ENCODE peak calls at places on chromosomes 16 and 17, in eight cellular contexts. One of them, this sample, is unnamed.

GRCh38 chr17:37405955-37406634 is 541 bp downstream of the ACACA start:
- DNase-seq in AG04450: no peak
- DNase-seq in epithelial cell of esophagus: peak
- DNase-seq in psoas muscle: no peak
- DNase-seq in Calu3: no peak
- DNase-seq in GM23338: no peak
- DNase-seq in HFF-Myc: no peak
- DNase-seq in lower leg skin: no peak
- DNase-seq in this sample: no peak

GRCh38 chr16:62256406-62256805 is 220.2 kb upstream of the CDH8 start:
- DNase-seq in AG04450: no peak
- DNase-seq in epithelial cell of esophagus: peak
- DNase-seq in psoas muscle: no peak
- DNase-seq in Calu3: no peak
- DNase-seq in GM23338: peak
- DNase-seq in HFF-Myc: no peak
- DNase-seq in lower leg skin: no peak
- DNase-seq in this sample: no peak

GRCh38 chr16:24130494-24131085 is 125.5 kb upstream of the CACNG3 start:
- DNase-seq in AG04450: no peak
- DNase-seq in epithelial cell of esophagus: no peak
- DNase-seq in psoas muscle: no peak
- DNase-seq in Calu3: no peak
- DNase-seq in GM23338: no peak
- DNase-seq in HFF-Myc: no peak
- DNase-seq in lower leg skin: no peak
- DNase-seq in this sample: no peak

GRCh38 chr16:50040028-50040427 is 15.0 kb downstream of the CNEP1R1 start:
- DNase-seq in AG04450: no peak
- DNase-seq in epithelial cell of esophagus: peak
- DNase-seq in psoas muscle: no peak
- DNase-seq in Calu3: no peak
- DNase-seq in GM23338: peak
- DNase-seq in HFF-Myc: no peak
- DNase-seq in lower leg skin: no peak
- DNase-seq in this sample: no peak

GRCh38 chr16:3471518-3472176 is 23.6 kb downstream of the C16orf90 start:
- DNase-seq in AG04450: no peak
- DNase-seq in epithelial cell of esophagus: no peak
- DNase-seq in psoas muscle: no peak
- DNase-seq in Calu3: no peak
- DNase-seq in GM23338: no peak
- DNase-seq in HFF-Myc: no peak
- DNase-seq in lower leg skin: no peak
- DNase-seq in this sample: no peak

GRCh38 chr17:4208228-4208627 is 55.6 kb downstream of the ANKFY1 start:
- DNase-seq in AG04450: no peak
- DNase-seq in epithelial cell of esophagus: peak
- DNase-seq in psoas muscle: no peak
- DNase-seq in Calu3: no peak
- DNase-seq in GM23338: no peak
- DNase-seq in HFF-Myc: no peak
- DNase-seq in lower leg skin: no peak
- DNase-seq in this sample: no peak

GRCh38 chr16:52597772-52598483 is 51.0 kb upstream of the TOX3 start:
- DNase-seq in AG04450: no peak
- DNase-seq in epithelial cell of esophagus: no peak
- DNase-seq in psoas muscle: no peak
- DNase-seq in Calu3: peak
- DNase-seq in GM23338: peak
- DNase-seq in HFF-Myc: no peak
- DNase-seq in lower leg skin: no peak
- DNase-seq in this sample: no peak

GRCh38 chr16:13791095-13791494 is 128.9 kb upstream of the ERCC4 start:
- DNase-seq in AG04450: no peak
- DNase-seq in epithelial cell of esophagus: no peak
- DNase-seq in psoas muscle: no peak
- DNase-seq in Calu3: no peak
- DNase-seq in GM23338: no peak
- DNase-seq in HFF-Myc: no peak
- DNase-seq in lower leg skin: no peak
- DNase-seq in this sample: no peak

GRCh38 chr17:63601439-63602371 is 1.0 kb downstream of the TACO1 start:
- DNase-seq in AG04450: no peak
- DNase-seq in epithelial cell of esophagus: peak
- DNase-seq in psoas muscle: no peak
- DNase-seq in Calu3: no peak
- DNase-seq in GM23338: peak
- DNase-seq in HFF-Myc: no peak
- DNase-seq in lower leg skin: no peak
- DNase-seq in this sample: no peak

GRCh38 chr16:89924298-89924924 is 1.3 kb downstream of the TUBB3 start:
- DNase-seq in AG04450: no peak
- DNase-seq in epithelial cell of esophagus: peak
- DNase-seq in psoas muscle: no peak
- DNase-seq in Calu3: peak
- DNase-seq in GM23338: peak
- DNase-seq in HFF-Myc: no peak
- DNase-seq in lower leg skin: no peak
- DNase-seq in this sample: no peak

GRCh38 chr16:77212736-77213541 is 13.7 kb downstream of the SYCE1L start:
- DNase-seq in AG04450: no peak
- DNase-seq in epithelial cell of esophagus: peak
- DNase-seq in psoas muscle: peak
- DNase-seq in Calu3: peak
- DNase-seq in GM23338: peak
- DNase-seq in HFF-Myc: no peak
- DNase-seq in lower leg skin: peak
- DNase-seq in this sample: peak

GRCh38 chr16:19690196-19690595 is 27.8 kb downstream of the KNOP1 start:
- DNase-seq in AG04450: no peak
- DNase-seq in epithelial cell of esophagus: no peak
- DNase-seq in psoas muscle: no peak
- DNase-seq in Calu3: no peak
- DNase-seq in GM23338: no peak
- DNase-seq in HFF-Myc: no peak
- DNase-seq in lower leg skin: no peak
- DNase-seq in this sample: no peak

GRCh38 chr17:42792545-42792944 is 6.0 kb downstream of the COA3 start:
- DNase-seq in AG04450: no peak
- DNase-seq in epithelial cell of esophagus: no peak
- DNase-seq in psoas muscle: no peak
- DNase-seq in Calu3: no peak
- DNase-seq in GM23338: no peak
- DNase-seq in HFF-Myc: no peak
- DNase-seq in lower leg skin: no peak
- DNase-seq in this sample: no peak

GRCh38 chr17:82752371-82753200 is 721 bp downstream of the TBCD start:
- DNase-seq in AG04450: no peak
- DNase-seq in epithelial cell of esophagus: peak
- DNase-seq in psoas muscle: peak
- DNase-seq in Calu3: peak
- DNase-seq in GM23338: peak
- DNase-seq in HFF-Myc: no peak
- DNase-seq in lower leg skin: no peak
- DNase-seq in this sample: no peak

GRCh38 chr17:82283208-82283749 is 9.8 kb upstream of the CSNK1D start:
- DNase-seq in AG04450: peak
- DNase-seq in epithelial cell of esophagus: peak
- DNase-seq in psoas muscle: no peak
- DNase-seq in Calu3: peak
- DNase-seq in GM23338: no peak
- DNase-seq in HFF-Myc: no peak
- DNase-seq in lower leg skin: no peak
- DNase-seq in this sample: peak

GRCh38 chr16:21702259-21702658 is 38.5 kb downstream of the OTOA start:
- DNase-seq in AG04450: no peak
- DNase-seq in epithelial cell of esophagus: peak
- DNase-seq in psoas muscle: no peak
- DNase-seq in Calu3: no peak
- DNase-seq in GM23338: no peak
- DNase-seq in HFF-Myc: no peak
- DNase-seq in lower leg skin: no peak
- DNase-seq in this sample: no peak

GRCh38 chr16:86668136-86668535 is 89.8 kb downstream of the FOXL1 start:
- DNase-seq in AG04450: no peak
- DNase-seq in epithelial cell of esophagus: peak
- DNase-seq in psoas muscle: no peak
- DNase-seq in Calu3: no peak
- DNase-seq in GM23338: peak
- DNase-seq in HFF-Myc: no peak
- DNase-seq in lower leg skin: no peak
- DNase-seq in this sample: no peak

GRCh38 chr16:6081320-6081976 is 983.9 kb upstream of the EEF2KMT start:
- DNase-seq in AG04450: no peak
- DNase-seq in epithelial cell of esophagus: peak
- DNase-seq in psoas muscle: no peak
- DNase-seq in Calu3: peak
- DNase-seq in GM23338: peak
- DNase-seq in HFF-Myc: no peak
- DNase-seq in lower leg skin: no peak
- DNase-seq in this sample: no peak

GRCh38 chr16:64307431-64307830 is 814.4 kb downstream of the CDH11 start:
- DNase-seq in AG04450: no peak
- DNase-seq in epithelial cell of esophagus: no peak
- DNase-seq in psoas muscle: no peak
- DNase-seq in Calu3: no peak
- DNase-seq in GM23338: no peak
- DNase-seq in HFF-Myc: no peak
- DNase-seq in lower leg skin: no peak
- DNase-seq in this sample: no peak

GRCh38 chr16:66588981-66589713 is 9.9 kb downstream of the CMTM2 start:
- DNase-seq in AG04450: no peak
- DNase-seq in epithelial cell of esophagus: peak
- DNase-seq in psoas muscle: peak
- DNase-seq in Calu3: peak
- DNase-seq in GM23338: peak
- DNase-seq in HFF-Myc: no peak
- DNase-seq in lower leg skin: no peak
- DNase-seq in this sample: peak

DNA sequence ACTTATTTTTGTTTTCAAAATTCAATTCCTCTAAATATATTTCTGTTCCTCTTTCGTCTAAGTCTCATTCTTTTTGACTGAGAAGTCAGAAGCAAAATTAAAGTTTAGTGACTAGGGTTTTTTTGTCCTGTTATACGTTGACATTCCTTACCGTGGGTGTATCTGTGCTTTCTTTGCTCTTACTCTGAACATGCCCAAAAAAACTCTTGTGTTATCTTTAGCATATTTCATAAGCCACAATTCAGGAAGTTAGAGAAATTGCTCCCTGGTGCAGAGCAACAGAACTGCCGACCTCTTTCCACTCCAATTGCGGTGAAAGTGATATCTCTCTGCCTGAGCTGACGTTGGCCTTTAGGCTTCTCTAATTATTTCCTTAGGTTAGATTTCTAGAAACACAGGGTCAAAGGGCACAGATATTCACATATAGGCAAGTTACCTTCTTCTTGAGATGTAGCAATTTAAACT is 65.7 kb downstream of the CENPV start:
- DNase-seq in AG04450: peak
- DNase-seq in epithelial cell of esophagus: no peak
- DNase-seq in psoas muscle: no peak
- DNase-seq in Calu3: peak
- DNase-seq in GM23338: no peak
- DNase-seq in HFF-Myc: no peak
- DNase-seq in lower leg skin: no peak
- DNase-seq in this sample: no peak
- TF ChIP-seq CTCF in AG04450: no peak
- TF ChIP-seq CTCF in epithelial cell of esophagus: no peak
- TF ChIP-seq CTCF in psoas muscle: no peak
- TF ChIP-seq CTCF in Calu3: no peak
- TF ChIP-seq CTCF in GM23338: no peak
- TF ChIP-seq CTCF in HFF-Myc: no peak
- TF ChIP-seq CTCF in lower leg skin: no peak
- TF ChIP-seq CTCF in this sample: no peak

GRCh38 chr16:55035037-55035436 is 104.4 kb downstream of the IRX5 start:
- DNase-seq in AG04450: no peak
- DNase-seq in epithelial cell of esophagus: peak
- DNase-seq in psoas muscle: no peak
- DNase-seq in Calu3: peak
- DNase-seq in GM23338: peak
- DNase-seq in HFF-Myc: no peak
- DNase-seq in lower leg skin: no peak
- DNase-seq in this sample: no peak
- TF ChIP-seq CTCF in AG04450: peak
- TF ChIP-seq CTCF in epithelial cell of esophagus: peak
- TF ChIP-seq CTCF in psoas muscle: peak
- TF ChIP-seq CTCF in Calu3: peak
- TF ChIP-seq CTCF in GM23338: peak
- TF ChIP-seq CTCF in HFF-Myc: peak
- TF ChIP-seq CTCF in lower leg skin: no peak
- TF ChIP-seq CTCF in this sample: peak

GRCh38 chr17:39894681-39895376 is 23.6 kb downstream of the GSDMB start:
- DNase-seq in AG04450: no peak
- DNase-seq in epithelial cell of esophagus: no peak
- DNase-seq in psoas muscle: no peak
- DNase-seq in Calu3: peak
- DNase-seq in GM23338: no peak
- DNase-seq in HFF-Myc: no peak
- DNase-seq in lower leg skin: no peak
- DNase-seq in this sample: no peak
- TF ChIP-seq CTCF in AG04450: no peak
- TF ChIP-seq CTCF in epithelial cell of esophagus: no peak
- TF ChIP-seq CTCF in psoas muscle: no peak
- TF ChIP-seq CTCF in Calu3: no peak
- TF ChIP-seq CTCF in GM23338: no peak
- TF ChIP-seq CTCF in HFF-Myc: no peak
- TF ChIP-seq CTCF in lower leg skin: no peak
- TF ChIP-seq CTCF in this sample: no peak

DNA sequence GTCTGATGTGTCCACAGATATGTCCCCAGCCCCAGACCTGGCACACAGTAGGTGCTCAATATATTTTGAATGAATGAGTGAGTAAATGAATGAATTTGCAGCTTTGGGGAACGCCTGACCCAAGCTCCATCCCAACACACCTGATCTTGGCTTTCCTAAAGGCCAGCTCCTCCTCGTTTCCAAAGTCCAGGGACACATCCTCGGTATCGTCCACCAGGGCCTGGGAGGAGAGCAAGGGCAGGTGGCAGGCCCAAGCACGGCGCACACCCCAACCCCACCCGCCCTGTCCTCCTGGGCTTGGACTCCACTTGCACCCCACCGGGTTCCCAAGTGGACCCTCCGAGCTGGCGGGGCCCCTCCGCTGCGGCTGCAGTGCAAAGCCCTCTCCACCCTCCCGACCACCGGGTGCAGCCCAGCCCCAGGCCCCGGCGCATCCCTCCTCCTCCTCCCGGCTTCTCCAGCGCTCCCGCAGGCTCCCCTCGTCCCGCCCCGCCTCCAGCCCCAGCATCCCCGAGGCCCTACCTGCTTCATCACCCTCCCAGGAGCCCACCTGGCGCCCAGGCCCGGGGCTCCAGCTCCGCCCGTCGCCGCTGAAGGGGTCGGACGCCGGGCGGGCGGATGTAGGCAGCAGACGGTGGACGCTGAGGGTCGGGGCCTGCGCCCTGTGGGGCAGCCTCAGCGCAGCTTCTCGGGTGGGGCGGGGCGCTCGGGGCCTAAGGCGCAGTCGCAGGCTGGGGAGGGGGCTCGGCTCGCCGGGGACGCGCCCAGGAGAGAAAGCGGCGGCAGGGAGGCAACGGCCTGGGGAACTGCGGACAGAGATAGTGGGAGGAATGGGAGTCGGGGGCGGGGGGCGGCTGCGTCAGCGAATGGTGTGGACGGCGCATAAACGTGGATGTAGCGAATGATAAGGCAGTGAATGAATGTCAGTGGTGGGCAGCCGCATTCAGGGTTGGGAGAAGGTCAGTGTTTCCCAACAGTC is at the start of gene TVP23A:
- DNase-seq in AG04450: no peak
- DNase-seq in epithelial cell of esophagus: no peak
- DNase-seq in psoas muscle: no peak
- DNase-seq in Calu3: no peak
- DNase-seq in GM23338: peak
- DNase-seq in HFF-Myc: no peak
- DNase-seq in lower leg skin: no peak
- DNase-seq in this sample: no peak
- TF ChIP-seq CTCF in AG04450: no peak
- TF ChIP-seq CTCF in epithelial cell of esophagus: no peak
- TF ChIP-seq CTCF in psoas muscle: no peak
- TF ChIP-seq CTCF in Calu3: no peak
- TF ChIP-seq CTCF in GM23338: no peak
- TF ChIP-seq CTCF in HFF-Myc: no peak
- TF ChIP-seq CTCF in lower leg skin: no peak
- TF ChIP-seq CTCF in this sample: no peak

This sample was measured in CD14-positive monocyte.